ENCODE peak calls at places on chromosomes 6 and 20, in four cellular contexts. F, Q, V and B are unnamed samples.

GRCh38 chr20:59620860-59621485 is 16.6 kb downstream of the PHACTR3 start:
- DNase-seq in V (no peak), Q (no peak), F (no peak), B (no peak)

GRCh38 chr6:133130863-133131262 is 110.3 kb upstream of the EYA4 start:
- DNase-seq in V (peak), Q (no peak), F (peak), B (no peak)

GRCh38 chr6:143059616-143060353 is 904 bp upstream of the AIG1 start:
- DNase-seq in V (peak), F (peak), Q (peak), B (peak)

GRCh38 chr6:128520436-128521301 is at the start of gene PTPRK:
- DNase-seq in Q (peak), F (peak), V (peak), B (peak)

GRCh38 chr6:139161817-139162284 is 27.0 kb downstream of the HECA start:
- DNase-seq in V (no peak), F (no peak), Q (no peak), B (no peak)

GRCh38 chr6:43511824-43512415 is 1.8 kb upstream of the LRRC73 start:
- DNase-seq in V (no peak), F (no peak), Q (no peak), B (no peak)

GRCh38 chr20:16083639-16084280 is 489.5 kb downstream of the KIF16B start:
- DNase-seq in V (no peak), Q (peak), F (no peak), B (no peak)

GRCh38 chr6:104953410-104953953 is 3.4 kb upstream of the LIN28B start:
- DNase-seq in V (no peak), Q (no peak), F (no peak), B (no peak)

GRCh38 chr6:161374971-161375873 is 101.4 kb upstream of the AGPAT4 start:
- DNase-seq in Q (no peak), V (peak), F (no peak), B (peak)

GRCh38 chr20:39800548-39800947 is 838.4 kb downstream of the DHX35 start:
- DNase-seq in Q (no peak), V (no peak), F (no peak), B (no peak)

GRCh38 chr6:115783402-115784061 is 277.2 kb downstream of the FRK start:
- DNase-seq in Q (no peak), V (no peak), F (no peak), B (no peak)

GRCh38 chr6:134254118-134254517 is 63.8 kb downstream of the SGK1 start:
- DNase-seq in V (no peak), F (no peak), Q (no peak), B (no peak)